ENCODE peak calls at places on chromosomes 16 and 17, in four cellular contexts. R, B, Z and O are unnamed samples.

GRCh38 chr17:15744885-15745284 is 12.8 kb downstream of the TBC1D26 start:
- DNase-seq in R (no peak), B (no peak), Z (no peak), O (no peak)

GRCh38 chr17:70040336-70040735 is 34.7 kb upstream of the KCNJ16 start:
- DNase-seq in R (no peak), B (peak), Z (no peak), O (no peak)

GRCh38 chr17:59842901-59843652 is 49.7 kb downstream of the TUBD1 start:
- DNase-seq in R (no peak), B (peak), Z (no peak), O (no peak)

GRCh38 chr17:7307686-7308624 is 527 bp downstream of the EIF5A start:
- DNase-seq in R (peak), B (peak), Z (peak), O (no peak)

GRCh38 chr16:78551487-78552085 is 452.1 kb downstream of the WWOX start:
- DNase-seq in R (no peak), B (no peak), Z (no peak), O (no peak)

GRCh38 chr17:7853693-7854043 is 1.2 kb upstream of the TMEM88 start:
- DNase-seq in R (no peak), B (no peak), Z (no peak), O (no peak)

GRCh38 chr17:80844418-80844990 is 147.1 kb upstream of the CHMP6 start:
- DNase-seq in R (no peak), B (no peak), Z (no peak), O (no peak)

GRCh38 chr17:40646791-40647548 is 648 bp downstream of the SMARCE1 start:
- DNase-seq in R (no peak), B (peak), Z (peak), O (no peak)

GRCh38 chr16:86809458-86809955 is 231.2 kb downstream of the FOXL1 start:
- DNase-seq in R (no peak), B (peak), Z (peak), O (no peak)

GRCh38 chr17:21283482-21284318 is 811 bp upstream of the MAP2K3 start:
- DNase-seq in R (no peak), B (peak), Z (peak), O (no peak)

GRCh38 chr16:67673712-67674580 is 7.3 kb downstream of the C16orf86 start:
- DNase-seq in R (no peak), B (no peak), Z (no peak), O (no peak)

GRCh38 chr16:57801098-57801855 is 1.0 kb downstream of the KIFC3 start:
- DNase-seq in R (no peak), B (peak), Z (no peak), O (no peak)

GRCh38 chr16:87115646-87116045 is 201.5 kb downstream of the C16orf95 start:
- DNase-seq in R (no peak), B (no peak), Z (no peak), O (no peak)

GRCh38 chr17:76772842-76773521 is 35.1 kb downstream of the MFSD11 start:
- DNase-seq in R (no peak), B (peak), Z (no peak), O (no peak)

GRCh38 chr16:87367556-87367955 is 16.0 kb downstream of the FBXO31 start:
- DNase-seq in R (no peak), B (no peak), Z (no peak), O (no peak)

GRCh38 chr17:73342549-73343167 is 30.9 kb upstream of the CDC42EP4 start:
- DNase-seq in R (no peak), B (peak), Z (no peak), O (no peak)

GRCh38 chr17:59838196-59838911 is 54.4 kb downstream of the TUBD1 start:
- DNase-seq in R (no peak), B (no peak), Z (no peak), O (no peak)

GRCh38 chr16:37511-37910 is 15.9 kb downstream of the POLR3K start:
- DNase-seq in R (no peak), B (no peak), Z (no peak), O (no peak)

GRCh38 chr16:1054660-1055556 is 17.6 kb upstream of the SSTR5 start:
- DNase-seq in R (no peak), B (peak), Z (peak), O (peak)

GRCh38 chr17:63834431-63835166 is 7.1 kb upstream of the FTSJ3 start:
- DNase-seq in R (peak), B (peak), Z (peak), O (peak)

GRCh38 chr16:83136924-83137323 is 510.2 kb downstream of the CDH13 start:
- DNase-seq in R (no peak), B (no peak), Z (peak), O (no peak)

GRCh38 chr16:457732-458400 is 32.4 kb downstream of the RAB11FIP3 start:
- DNase-seq in R (no peak), B (peak), Z (no peak), O (peak)

GRCh38 chr17:58688521-58688920 is 3.3 kb downstream of the TEX14 start:
- DNase-seq in R (no peak), B (no peak), Z (no peak), O (no peak)

GRCh38 chr16:17555176-17555575 is 84.4 kb upstream of the XYLT1 start:
- DNase-seq in R (no peak), B (peak), Z (no peak), O (no peak)